ENCODE peak calls at places on chromosome X, in five cellular contexts. B, P, G, Y and I are unnamed samples.

GRCh38 chrX:144681501-144681900 is 565.8 kb upstream of the SPANXN1 start:
- DNase-seq in P (no peak), B (peak; percentile 1), G (no peak), Y (no peak), I (no peak)

GRCh38 chrX:136497556-136498048 is at the start of gene HTATSF1:
- DNase-seq in G (no peak), B (no peak), P (peak; percentile 51), Y (no peak), I (no peak)

GRCh38 chrX:44306336-44306735 is 37.1 kb downstream of the EFHC2 start:
- DNase-seq in Y (no peak), B (peak; percentile 1), G (no peak), P (no peak), I (no peak)

GRCh38 chrX:15158736-15159406 is 111.0 kb downstream of the ASB9 start:
- DNase-seq in G (no peak), Y (peak; percentile 31), P (no peak), B (no peak), I (peak; percentile 73)

GRCh38 chrX:17634542-17635207 is 102.6 kb upstream of the SCML1 start:
- DNase-seq in G (no peak), P (no peak), Y (no peak), B (no peak), I (no peak)

GRCh38 chrX:19514791-19515614 is at the start of gene MAP3K15:
- DNase-seq in P (peak; percentile 52), Y (peak; percentile 4), G (no peak), B (no peak), I (no peak)

GRCh38 chrX:133265331-133265730 is 47.2 kb upstream of the TFDP3 start:
- DNase-seq in P (no peak), G (no peak), B (no peak), Y (no peak), I (no peak)

GRCh38 chrX:1400049-1400448 is 8.1 kb upstream of the SLC25A6 start:
- DNase-seq in Y (no peak), P (no peak), B (no peak), G (no peak), I (no peak)

GRCh38 chrX:6810796-6811195 is 275.9 kb upstream of the VCX3A start:
- DNase-seq in P (no peak), G (no peak), B (no peak), Y (no peak), I (no peak)

GRCh38 chrX:108696690-108697089 is 39.7 kb downstream of the IRS4 start:
- DNase-seq in P (no peak), Y (no peak), G (no peak), B (peak; percentile 2), I (no peak)

GRCh38 chrX:23251043-23251442 is 83.6 kb upstream of the PTCHD1 start:
- DNase-seq in P (no peak), G (no peak), Y (no peak), B (no peak), I (no peak)

GRCh38 chrX:48472851-48473717 is 2.9 kb upstream of the FTSJ1 start:
- DNase-seq in Y (no peak), P (no peak), B (no peak), G (no peak), I (no peak)

GRCh38 chrX:154784149-154784985 is 20.9 kb downstream of the MPP1 start:
- DNase-seq in P (no peak), G (no peak), Y (no peak), B (no peak), I (no peak)

GRCh38 chrX:38896724-38897298 is 95.6 kb downstream of the MID1IP1 start:
- DNase-seq in Y (no peak), B (no peak), P (no peak), G (no peak), I (no peak)

GRCh38 chrX:53442322-53442631 is 8.1 kb upstream of the HSD17B10 start:
- DNase-seq in B (no peak), G (no peak), P (no peak), Y (no peak), I (no peak)
- H3K4me3 ChIP-seq in B (no peak overlapping the region), G (no peak overlapping the region), P (peak overlapping the region; percentile 60), Y (peak overlapping the region; percentile 59), I (peak overlapping the region; percentile 58)

GRCh38 chrX:13692771-13693231 is 3.9 kb downstream of the RAB9A start:
- DNase-seq in G (no peak), B (no peak), Y (no peak), P (no peak), I (no peak)
- H3K4me3 ChIP-seq in G (no peak overlapping the region), B (no peak overlapping the region), Y (no peak overlapping the region), P (no peak overlapping the region), I (no peak overlapping the region)

GRCh38 chrX:2500091-2500680 is 590 bp downstream of the DHRSX start:
- DNase-seq in P (peak; percentile 56), B (peak; percentile 55), Y (peak; percentile 16), G (peak; percentile 62), I (no peak)

GRCh38 chrX:2500681-2501151 is at the start of the genes DHRSX and ZBED1:
- DNase-seq in B (peak; percentile 26), P (peak; percentile 66), Y (peak; percentile 48), G (peak; percentile 69), I (no peak)

GRCh38 chrX:2498781-2499302 is 1.9 kb downstream of the DHRSX start:
- DNase-seq in Y (no peak), G (peak; percentile 48), B (peak; percentile 41), P (no peak), I (no peak)

GRCh38 chrX:2497961-2498780 is 2.6 kb downstream of the DHRSX start:
- DNase-seq in G (no peak), B (peak; percentile 30), Y (no peak), P (no peak), I (no peak)

GRCh38 chrX:2499507-2499906 is 1.3 kb downstream of the DHRSX start:
- DNase-seq in Y (no peak), B (no peak), P (no peak), G (no peak), I (no peak)
- H3K4me3 ChIP-seq in Y (peak overlapping the region; percentile 60), B (peak overlapping the region; percentile 77), P (peak overlapping the region; percentile 85), G (peak overlapping the region; percentile 86), I (peak overlapping the region; percentile 59)

DNA sequence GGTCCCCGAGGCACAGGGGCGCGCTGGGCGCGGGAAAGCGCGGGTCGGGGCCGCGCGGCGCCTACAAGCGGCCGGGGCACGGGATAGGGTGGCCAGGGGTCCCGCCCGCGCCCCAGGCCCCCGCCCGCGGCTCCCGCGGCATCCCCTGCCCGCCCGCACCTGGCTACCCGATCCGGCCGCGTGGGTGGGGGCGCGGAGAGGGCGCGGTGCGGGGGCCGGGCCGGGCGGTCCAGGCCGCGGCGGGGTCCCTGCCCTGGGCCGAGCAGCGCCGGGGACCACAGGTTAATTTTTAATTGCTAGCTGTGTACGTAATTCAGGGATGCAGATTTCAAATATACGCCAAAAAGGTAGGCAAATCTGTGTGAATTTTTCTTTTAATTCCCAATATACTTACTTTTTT is 44.3 kb upstream of the FAM47C start:
- DNase-seq in Y (no peak), G (no peak), P (no peak), B (no peak), I (no peak)
- H3K4me3 ChIP-seq in Y (no peak overlapping the region), G (no peak overlapping the region), P (no peak overlapping the region), B (no peak overlapping the region), I (no peak overlapping the region)

GRCh38 chrX:115591856-115592842 is 31.2 kb downstream of the PLS3 start:
- DNase-seq in G (no peak), Y (no peak), B (no peak), P (no peak), I (no peak)

GRCh38 chrX:115595049-115595448 is 34.1 kb downstream of the PLS3 start:
- DNase-seq in P (no peak), G (no peak), Y (no peak), B (peak; percentile 48), I (no peak)

GRCh38 chrX:115591420-115591819 is 30.4 kb downstream of the PLS3 start:
- DNase-seq in G (no peak), B (no peak), Y (no peak), P (no peak), I (no peak)

GRCh38 chrX:115589419-115589818 is 28.4 kb downstream of the PLS3 start:
- DNase-seq in B (no peak), G (no peak), P (no peak), Y (no peak), I (no peak)

GRCh38 chrX:115592997-115593734 is 32.2 kb downstream of the PLS3 start:
- DNase-seq in G (no peak), P (no peak), B (peak; percentile 76), Y (no peak), I (no peak)
- H3K4me3 ChIP-seq in G (no peak overlapping the region), P (peak overlapping the region; percentile 35), B (peak overlapping the region; percentile 48), Y (no peak overlapping the region), I (no peak overlapping the region)

GRCh38 chrX:131831185-131831520 is 191.9 kb upstream of the STK26 start:
- DNase-seq in G (no peak), P (no peak), B (no peak), Y (no peak), I (no peak)

GRCh38 chrX:131830400-131831184 is 192.5 kb upstream of the STK26 start:
- DNase-seq in B (peak; percentile 82), G (peak; percentile 41), P (peak; percentile 73), Y (peak; percentile 48), I (no peak)

GRCh38 chrX:131828482-131828881 is 194.6 kb upstream of the STK26 start:
- DNase-seq in Y (no peak), G (no peak), P (no peak), B (no peak), I (no peak)

GRCh38 chrX:131826572-131826971 is 196.5 kb upstream of the STK26 start:
- DNase-seq in Y (no peak), G (no peak), B (no peak), P (no peak), I (no peak)

GRCh38 chrX:131827935-131828334 is 195.2 kb upstream of the STK26 start:
- DNase-seq in Y (peak; percentile 32), G (peak; percentile 27), B (peak; percentile 7), P (no peak), I (peak; percentile 25)
- H3K4me3 ChIP-seq in Y (no peak overlapping the region), G (no peak overlapping the region), B (no peak overlapping the region), P (no peak overlapping the region), I (no peak overlapping the region)

GRCh38 chrX:101482296-101482695 is 3.0 kb upstream of the ARMCX4 start:
- DNase-seq in P (no peak), Y (no peak), G (no peak), B (peak; percentile 33), I (no peak)

GRCh38 chrX:101488796-101489195 is 3.5 kb downstream of the ARMCX4 start:
- DNase-seq in G (no peak), B (no peak), Y (no peak), P (no peak), I (no peak)

GRCh38 chrX:101483705-101484104 is 1.6 kb upstream of the ARMCX4 start:
- DNase-seq in G (no peak), P (no peak), B (peak; percentile 0), Y (no peak), I (no peak)

DNA sequence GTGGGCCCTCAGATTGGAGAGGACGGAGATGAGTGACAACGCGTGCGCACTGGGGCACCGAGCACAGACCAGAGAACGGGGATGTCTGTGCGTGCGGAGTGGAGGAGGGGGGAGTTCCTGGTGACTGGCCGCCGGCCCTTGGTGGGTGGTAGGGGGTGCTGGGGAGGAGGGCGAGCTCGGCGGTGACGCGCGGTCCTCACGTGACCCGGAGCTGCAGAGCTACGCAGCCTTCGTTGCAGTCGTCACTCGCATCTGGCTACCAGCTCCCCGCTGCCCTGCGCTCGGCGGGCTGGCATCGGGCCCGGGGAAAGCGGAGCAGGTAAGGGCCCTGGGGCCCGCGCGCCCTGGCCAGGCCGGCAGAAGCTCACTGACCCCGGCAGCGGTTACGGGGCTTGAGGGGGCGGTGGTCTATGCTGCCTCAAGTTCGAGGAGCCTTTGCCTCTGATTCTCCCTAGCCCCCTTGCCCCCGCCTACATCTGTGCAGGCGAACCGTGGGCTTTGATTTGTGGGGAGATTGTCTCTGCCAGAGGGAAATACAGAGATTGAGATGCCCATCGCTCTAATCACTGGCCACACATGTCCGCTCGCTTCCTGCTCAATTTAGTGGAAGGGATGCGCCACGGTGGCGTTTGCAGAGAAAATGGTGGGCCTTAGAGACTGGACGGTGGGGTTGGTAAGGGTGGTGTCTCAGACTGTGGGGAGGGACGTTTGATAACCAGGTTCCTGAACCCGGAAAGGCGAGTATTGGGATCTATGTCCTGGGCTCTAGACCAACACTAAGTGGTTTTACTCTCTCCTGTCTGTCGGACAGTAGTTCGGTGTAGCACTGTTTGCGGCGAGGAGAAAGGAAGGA is at the start of gene ARMCX4:
- DNase-seq in P (peak; percentile 68), G (no peak), B (peak; percentile 60), Y (peak; percentile 5), I (no peak)
- H3K4me3 ChIP-seq in P (peak within 1 kb of the TSS; percentile 63), G (no peak within 1 kb of the TSS), B (peak within 1 kb of the TSS; percentile 65), Y (peak within 1 kb of the TSS; percentile 31), I (peak within 1 kb of the TSS; percentile 40)